ENCODE peak calls at places on chromosomes 13 and 19, in eight cellular contexts. One of them, this sample, is unnamed.

GRCh38 chr19:44113784-44114390 is 688 bp downstream of the ZNF225 start:
- DNase-seq in Peyer's patch: no peak
- DNase-seq in cardiac muscle cell: no peak
- DNase-seq in CD8-positive, alpha-beta T cell: no peak
- DNase-seq in fibroblast of mammary gland: no peak
- DNase-seq in heart right ventricle: peak; percentile 5
- DNase-seq in DND-41: peak; percentile 16
- DNase-seq in upper lobe of right lung: no peak
- DNase-seq in this sample: no peak

GRCh38 chr19:40921005-40921897 is 39.2 kb upstream of the CYP2A7 start:
- DNase-seq in Peyer's patch: peak; percentile 78
- DNase-seq in cardiac muscle cell: peak; percentile 26
- DNase-seq in CD8-positive, alpha-beta T cell: no peak
- DNase-seq in fibroblast of mammary gland: no peak
- DNase-seq in heart right ventricle: no peak
- DNase-seq in DND-41: no peak
- DNase-seq in upper lobe of right lung: peak; percentile 82
- DNase-seq in this sample: no peak

GRCh38 chr19:16078311-16078758 is 2.0 kb downstream of the TPM4 start:
- DNase-seq in Peyer's patch: no peak
- DNase-seq in cardiac muscle cell: peak; percentile 29
- DNase-seq in CD8-positive, alpha-beta T cell: no peak
- DNase-seq in fibroblast of mammary gland: peak; percentile 89
- DNase-seq in heart right ventricle: peak; percentile 33
- DNase-seq in DND-41: peak; percentile 49
- DNase-seq in upper lobe of right lung: peak; percentile 32
- DNase-seq in this sample: no peak

GRCh38 chr19:29371766-29372415 is 153.9 kb upstream of the VSTM2B start:
- DNase-seq in Peyer's patch: no peak
- DNase-seq in cardiac muscle cell: no peak
- DNase-seq in CD8-positive, alpha-beta T cell: no peak
- DNase-seq in fibroblast of mammary gland: no peak
- DNase-seq in heart right ventricle: no peak
- DNase-seq in DND-41: no peak
- DNase-seq in upper lobe of right lung: no peak
- DNase-seq in this sample: no peak

GRCh38 chr19:44803442-44804428 is 5.2 kb upstream of the BCAM start:
- DNase-seq in Peyer's patch: no peak
- DNase-seq in cardiac muscle cell: no peak
- DNase-seq in CD8-positive, alpha-beta T cell: no peak
- DNase-seq in fibroblast of mammary gland: no peak
- DNase-seq in heart right ventricle: no peak
- DNase-seq in DND-41: no peak
- DNase-seq in upper lobe of right lung: no peak
- DNase-seq in this sample: no peak

GRCh38 chr19:7988307-7988706 is 17.1 kb downstream of the ELAVL1 start:
- DNase-seq in Peyer's patch: no peak
- DNase-seq in cardiac muscle cell: no peak
- DNase-seq in CD8-positive, alpha-beta T cell: no peak
- DNase-seq in fibroblast of mammary gland: no peak
- DNase-seq in heart right ventricle: no peak
- DNase-seq in DND-41: no peak
- DNase-seq in upper lobe of right lung: no peak
- DNase-seq in this sample: no peak

GRCh38 chr13:28161370-28161769 is 23.0 kb downstream of the PAN3 start:
- DNase-seq in Peyer's patch: no peak
- DNase-seq in cardiac muscle cell: peak; percentile 48
- DNase-seq in CD8-positive, alpha-beta T cell: no peak
- DNase-seq in fibroblast of mammary gland: peak; percentile 12
- DNase-seq in heart right ventricle: no peak
- DNase-seq in DND-41: no peak
- DNase-seq in upper lobe of right lung: no peak
- DNase-seq in this sample: peak; percentile 34

GRCh38 chr19:22426901-22427300 is 4.8 kb upstream of the ZNF98 start:
- DNase-seq in Peyer's patch: no peak
- DNase-seq in cardiac muscle cell: no peak
- DNase-seq in CD8-positive, alpha-beta T cell: no peak
- DNase-seq in fibroblast of mammary gland: no peak
- DNase-seq in heart right ventricle: no peak
- DNase-seq in DND-41: no peak
- DNase-seq in upper lobe of right lung: no peak
- DNase-seq in this sample: no peak

GRCh38 chr13:76937416-76937815 is 10.9 kb upstream of the ACOD1 start:
- DNase-seq in Peyer's patch: no peak
- DNase-seq in cardiac muscle cell: no peak
- DNase-seq in CD8-positive, alpha-beta T cell: no peak
- DNase-seq in fibroblast of mammary gland: peak; percentile 98
- DNase-seq in heart right ventricle: no peak
- DNase-seq in DND-41: no peak
- DNase-seq in upper lobe of right lung: no peak
- DNase-seq in this sample: peak; percentile 94

GRCh38 chr19:34598217-34599155 is 78.5 kb downstream of the SCGB2B2 start:
- DNase-seq in Peyer's patch: no peak
- DNase-seq in cardiac muscle cell: no peak
- DNase-seq in CD8-positive, alpha-beta T cell: no peak
- DNase-seq in fibroblast of mammary gland: no peak
- DNase-seq in heart right ventricle: no peak
- DNase-seq in DND-41: no peak
- DNase-seq in upper lobe of right lung: peak; percentile 47
- DNase-seq in this sample: no peak

GRCh38 chr19:29668746-29669609 is 3.7 kb downstream of the PLEKHF1 start:
- DNase-seq in Peyer's patch: no peak
- DNase-seq in cardiac muscle cell: no peak
- DNase-seq in CD8-positive, alpha-beta T cell: no peak
- DNase-seq in fibroblast of mammary gland: no peak
- DNase-seq in heart right ventricle: no peak
- DNase-seq in DND-41: no peak
- DNase-seq in upper lobe of right lung: peak; percentile 58
- DNase-seq in this sample: no peak

GRCh38 chr19:36340786-36341386 is 38.1 kb downstream of the ZFP14 start:
- DNase-seq in Peyer's patch: no peak
- DNase-seq in cardiac muscle cell: no peak
- DNase-seq in CD8-positive, alpha-beta T cell: no peak
- DNase-seq in fibroblast of mammary gland: no peak
- DNase-seq in heart right ventricle: no peak
- DNase-seq in DND-41: no peak
- DNase-seq in upper lobe of right lung: no peak
- DNase-seq in this sample: no peak

GRCh38 chr19:1618157-1619093 is 13.2 kb upstream of the UQCR11 start:
- DNase-seq in Peyer's patch: peak; percentile 63
- DNase-seq in cardiac muscle cell: peak; percentile 26
- DNase-seq in CD8-positive, alpha-beta T cell: no peak
- DNase-seq in fibroblast of mammary gland: peak; percentile 25
- DNase-seq in heart right ventricle: peak; percentile 38
- DNase-seq in DND-41: peak; percentile 35
- DNase-seq in upper lobe of right lung: no peak
- DNase-seq in this sample: peak; percentile 18

GRCh38 chr19:29878973-29879654 is 62.9 kb upstream of the URI1 start:
- DNase-seq in Peyer's patch: no peak
- DNase-seq in cardiac muscle cell: peak; percentile 41
- DNase-seq in CD8-positive, alpha-beta T cell: no peak
- DNase-seq in fibroblast of mammary gland: peak; percentile 65
- DNase-seq in heart right ventricle: no peak
- DNase-seq in DND-41: peak; percentile 19
- DNase-seq in upper lobe of right lung: no peak
- DNase-seq in this sample: peak; percentile 23

GRCh38 chr13:28297341-28297740 is 159.0 kb downstream of the PAN3 start:
- DNase-seq in Peyer's patch: no peak
- DNase-seq in cardiac muscle cell: no peak
- DNase-seq in CD8-positive, alpha-beta T cell: no peak
- DNase-seq in fibroblast of mammary gland: no peak
- DNase-seq in heart right ventricle: no peak
- DNase-seq in DND-41: no peak
- DNase-seq in upper lobe of right lung: no peak
- DNase-seq in this sample: no peak

GRCh38 chr13:28037399-28037798 is 48.9 kb upstream of the URAD start:
- DNase-seq in Peyer's patch: no peak
- DNase-seq in cardiac muscle cell: no peak
- DNase-seq in CD8-positive, alpha-beta T cell: no peak
- DNase-seq in fibroblast of mammary gland: peak; percentile 66
- DNase-seq in heart right ventricle: no peak
- DNase-seq in DND-41: peak; percentile 15
- DNase-seq in upper lobe of right lung: no peak
- DNase-seq in this sample: peak; percentile 60

GRCh38 chr13:35139591-35139990 is 197.5 kb downstream of the NBEA start:
- DNase-seq in Peyer's patch: no peak
- DNase-seq in cardiac muscle cell: no peak
- DNase-seq in CD8-positive, alpha-beta T cell: no peak
- DNase-seq in fibroblast of mammary gland: peak; percentile 50
- DNase-seq in heart right ventricle: no peak
- DNase-seq in DND-41: no peak
- DNase-seq in upper lobe of right lung: no peak
- DNase-seq in this sample: peak; percentile 62

GRCh38 chr13:50810998-50811397 is 32.5 kb downstream of the DLEU7 start:
- DNase-seq in Peyer's patch: no peak
- DNase-seq in cardiac muscle cell: no peak
- DNase-seq in CD8-positive, alpha-beta T cell: no peak
- DNase-seq in fibroblast of mammary gland: no peak
- DNase-seq in heart right ventricle: no peak
- DNase-seq in DND-41: no peak
- DNase-seq in upper lobe of right lung: no peak
- DNase-seq in this sample: no peak

GRCh38 chr19:10230155-10230903 is 802 bp downstream of the S1PR2 start:
- DNase-seq in Peyer's patch: no peak
- DNase-seq in cardiac muscle cell: peak; percentile 76
- DNase-seq in CD8-positive, alpha-beta T cell: peak; percentile 21
- DNase-seq in fibroblast of mammary gland: no peak
- DNase-seq in heart right ventricle: peak; percentile 52
- DNase-seq in DND-41: peak; percentile 44
- DNase-seq in upper lobe of right lung: peak; percentile 82
- DNase-seq in this sample: peak; percentile 79

GRCh38 chr13:37716395-37716794 is 117.8 kb upstream of the POSTN start:
- DNase-seq in Peyer's patch: no peak
- DNase-seq in cardiac muscle cell: no peak
- DNase-seq in CD8-positive, alpha-beta T cell: no peak
- DNase-seq in fibroblast of mammary gland: no peak
- DNase-seq in heart right ventricle: no peak
- DNase-seq in DND-41: no peak
- DNase-seq in upper lobe of right lung: no peak
- DNase-seq in this sample: peak; percentile 80

GRCh38 chr19:52211926-52212571 is 22.2 kb downstream of the PPP2R1A start:
- DNase-seq in Peyer's patch: no peak
- DNase-seq in cardiac muscle cell: no peak
- DNase-seq in CD8-positive, alpha-beta T cell: no peak
- DNase-seq in fibroblast of mammary gland: peak; percentile 20
- DNase-seq in heart right ventricle: no peak
- DNase-seq in DND-41: no peak
- DNase-seq in upper lobe of right lung: no peak
- DNase-seq in this sample: no peak

GRCh38 chr19:52211203-52211602 is 21.4 kb downstream of the PPP2R1A start:
- DNase-seq in Peyer's patch: no peak
- DNase-seq in cardiac muscle cell: no peak
- DNase-seq in CD8-positive, alpha-beta T cell: no peak
- DNase-seq in fibroblast of mammary gland: no peak
- DNase-seq in heart right ventricle: no peak
- DNase-seq in DND-41: no peak
- DNase-seq in upper lobe of right lung: no peak
- DNase-seq in this sample: no peak

GRCh38 chr19:52214241-52214640 is 24.4 kb downstream of the PPP2R1A start:
- DNase-seq in Peyer's patch: no peak
- DNase-seq in cardiac muscle cell: no peak
- DNase-seq in CD8-positive, alpha-beta T cell: no peak
- DNase-seq in fibroblast of mammary gland: no peak
- DNase-seq in heart right ventricle: no peak
- DNase-seq in DND-41: no peak
- DNase-seq in upper lobe of right lung: no peak
- DNase-seq in this sample: no peak

GRCh38 chr19:52216401-52216800 is 26.5 kb downstream of the PPP2R1A start:
- DNase-seq in Peyer's patch: no peak
- DNase-seq in cardiac muscle cell: no peak
- DNase-seq in CD8-positive, alpha-beta T cell: no peak
- DNase-seq in fibroblast of mammary gland: no peak
- DNase-seq in heart right ventricle: no peak
- DNase-seq in DND-41: no peak
- DNase-seq in upper lobe of right lung: no peak
- DNase-seq in this sample: no peak

DNA sequence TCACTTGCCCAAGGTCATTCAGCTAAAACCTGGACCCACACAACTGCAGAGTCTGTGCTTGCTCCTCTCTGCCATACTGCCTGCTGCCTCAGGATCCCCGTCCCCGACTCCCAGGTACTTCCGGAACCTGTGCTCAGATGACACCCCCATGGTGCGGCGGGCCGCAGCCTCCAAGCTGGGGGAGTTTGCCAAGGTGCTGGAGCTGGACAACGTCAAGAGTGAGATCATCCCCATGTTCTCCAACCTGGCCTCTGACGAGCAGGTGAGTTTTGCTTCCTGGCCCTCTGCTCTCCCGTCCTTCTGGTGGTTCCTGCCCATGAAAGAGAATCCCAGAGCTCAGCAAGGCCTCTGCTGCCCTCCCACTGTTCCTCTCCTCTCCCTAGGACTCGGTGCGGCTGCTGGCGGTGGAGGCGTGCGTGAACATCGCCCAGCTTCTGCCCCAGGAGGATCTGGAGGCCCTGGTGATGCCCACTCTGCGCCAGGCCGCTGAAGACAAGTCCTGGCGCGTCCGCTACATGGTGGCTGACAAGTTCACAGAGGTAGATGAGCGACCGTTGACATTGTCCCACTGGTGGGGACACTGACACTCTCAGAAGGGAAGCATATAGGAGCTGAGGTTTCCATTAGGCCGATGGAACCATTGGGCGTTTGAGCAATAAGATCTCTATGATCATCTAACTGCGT is 22.9 kb downstream of the PPP2R1A start:
- DNase-seq in Peyer's patch: no peak
- DNase-seq in cardiac muscle cell: no peak
- DNase-seq in CD8-positive, alpha-beta T cell: no peak
- DNase-seq in fibroblast of mammary gland: no peak
- DNase-seq in heart right ventricle: no peak
- DNase-seq in DND-41: no peak
- DNase-seq in upper lobe of right lung: no peak
- DNase-seq in this sample: no peak
- TF ChIP-seq CTCF in Peyer's patch: no peak
- TF ChIP-seq CTCF in cardiac muscle cell: no peak
- TF ChIP-seq CTCF in CD8-positive, alpha-beta T cell: no peak
- TF ChIP-seq CTCF in fibroblast of mammary gland: no peak
- TF ChIP-seq CTCF in heart right ventricle: no peak
- TF ChIP-seq CTCF in DND-41: no peak
- TF ChIP-seq CTCF in upper lobe of right lung: no peak
- TF ChIP-seq CTCF in this sample: no peak

GRCh38 chr13:52846567-52847321 is 1.7 kb downstream of the PCDH8 start:
- DNase-seq in Peyer's patch: peak; percentile 73
- DNase-seq in cardiac muscle cell: peak; percentile 90
- DNase-seq in CD8-positive, alpha-beta T cell: no peak
- DNase-seq in fibroblast of mammary gland: peak; percentile 28
- DNase-seq in heart right ventricle: peak; percentile 34
- DNase-seq in DND-41: no peak
- DNase-seq in upper lobe of right lung: peak; percentile 73
- DNase-seq in this sample: no peak
- H3K4me3 ChIP-seq in Peyer's patch: peak overlapping the region; percentile 21
- H3K4me3 ChIP-seq in cardiac muscle cell: peak overlapping the region; percentile 12
- H3K4me3 ChIP-seq in CD8-positive, alpha-beta T cell: no peak overlapping the region
- H3K4me3 ChIP-seq in fibroblast of mammary gland: no peak overlapping the region
- H3K4me3 ChIP-seq in heart right ventricle: no peak overlapping the region
- H3K4me3 ChIP-seq in DND-41: no peak overlapping the region
- H3K4me3 ChIP-seq in upper lobe of right lung: no peak overlapping the region
- H3K4me3 ChIP-seq in this sample: no peak overlapping the region

GRCh38 chr13:102361113-102361512 is 40.7 kb downstream of the FGF14 start:
- DNase-seq in Peyer's patch: no peak
- DNase-seq in cardiac muscle cell: no peak
- DNase-seq in CD8-positive, alpha-beta T cell: no peak
- DNase-seq in fibroblast of mammary gland: no peak
- DNase-seq in heart right ventricle: no peak
- DNase-seq in DND-41: no peak
- DNase-seq in upper lobe of right lung: no peak
- DNase-seq in this sample: no peak
- TF ChIP-seq CTCF in Peyer's patch: no peak
- TF ChIP-seq CTCF in cardiac muscle cell: no peak
- TF ChIP-seq CTCF in CD8-positive, alpha-beta T cell: no peak
- TF ChIP-seq CTCF in fibroblast of mammary gland: no peak
- TF ChIP-seq CTCF in heart right ventricle: no peak
- TF ChIP-seq CTCF in DND-41: no peak
- TF ChIP-seq CTCF in upper lobe of right lung: no peak
- TF ChIP-seq CTCF in this sample: no peak

GRCh38 chr13:33277946-33278345 is 7.6 kb downstream of the STARD13 start:
- DNase-seq in Peyer's patch: no peak
- DNase-seq in cardiac muscle cell: no peak
- DNase-seq in CD8-positive, alpha-beta T cell: no peak
- DNase-seq in fibroblast of mammary gland: peak; percentile 91
- DNase-seq in heart right ventricle: no peak
- DNase-seq in DND-41: no peak
- DNase-seq in upper lobe of right lung: no peak
- DNase-seq in this sample: peak; percentile 42
- H3K4me3 ChIP-seq in Peyer's patch: no peak overlapping the region
- H3K4me3 ChIP-seq in cardiac muscle cell: no peak overlapping the region
- H3K4me3 ChIP-seq in CD8-positive, alpha-beta T cell: no peak overlapping the region
- H3K4me3 ChIP-seq in fibroblast of mammary gland: no peak overlapping the region
- H3K4me3 ChIP-seq in heart right ventricle: no peak overlapping the region
- H3K4me3 ChIP-seq in DND-41: no peak overlapping the region
- H3K4me3 ChIP-seq in upper lobe of right lung: no peak overlapping the region
- H3K4me3 ChIP-seq in this sample: no peak overlapping the region

This sample was measured in cardiac fibroblast.